ENCODE peak calls at places on chromosomes 1 and 21, in eight cellular contexts. C is tibial nerve, Z is upper lobe of right lung, L is esophagus squamous epithelium, X is kidney, T is tibial artery, W is HFF-Myc, P is cardiac fibroblast. R is an unnamed sample.

GRCh38 chr1:237124856-237125462 is 83.0 kb downstream of the RYR2 start:
- DNase-seq in C (no peak), Z (no peak), L (no peak), X (no peak), T (no peak), W (no peak), P (peak), R (no peak)

GRCh38 chr1:9263984-9264929 is 28.4 kb upstream of the SPSB1 start:
- DNase-seq in C (no peak), Z (no peak), L (no peak), X (peak), T (peak), W (no peak), P (no peak), R (no peak)

GRCh38 chr1:224082146-224082545 is 31.8 kb upstream of the FBXO28 start:
- DNase-seq in C (no peak), Z (no peak), L (no peak), X (no peak), T (no peak), W (no peak), P (peak), R (no peak)

GRCh38 chr21:39483917-39484316 is 32.1 kb downstream of the SH3BGR start:
- DNase-seq in C (no peak), Z (no peak), L (no peak), X (no peak), T (no peak), W (no peak), P (peak), R (no peak)

GRCh38 chr1:174700775-174701174 is 253.0 kb downstream of the GPR52 start:
- DNase-seq in C (no peak), Z (no peak), L (no peak), X (no peak), T (no peak), W (peak), P (no peak), R (no peak)

GRCh38 chr1:23577056-23577985 is 18.0 kb upstream of the ID3 start:
- DNase-seq in C (no peak), Z (no peak), L (no peak), X (no peak), T (peak), W (no peak), P (peak), R (no peak)

GRCh38 chr1:34696230-34696629 is 58.6 kb upstream of the GJB5 start:
- DNase-seq in C (no peak), Z (no peak), L (no peak), X (no peak), T (no peak), W (peak), P (peak), R (no peak)

GRCh38 chr21:31011412-31011811 is 26.9 kb downstream of the KRTAP19-8 start:
- DNase-seq in C (no peak), Z (no peak), L (no peak), X (no peak), T (no peak), W (no peak), P (no peak), R (no peak)

GRCh38 chr1:162204129-162204882 is 134.8 kb downstream of the NOS1AP start:
- DNase-seq in C (no peak), Z (no peak), L (no peak), X (no peak), T (no peak), W (no peak), P (no peak), R (no peak)

GRCh38 chr1:202892501-202892900 is 3.6 kb upstream of the RABIF start:
- DNase-seq in C (no peak), Z (no peak), L (no peak), X (no peak), T (no peak), W (no peak), P (no peak), R (no peak)

GRCh38 chr1:44029911-44030605 is 1.2 kb downstream of the SLC6A9 start:
- DNase-seq in C (peak), Z (peak), L (peak), X (peak), T (peak), W (no peak), P (peak), R (no peak)

GRCh38 chr1:36134805-36135339 is 9.8 kb upstream of the COL8A2 start:
- DNase-seq in C (peak), Z (no peak), L (no peak), X (no peak), T (peak), W (no peak), P (peak), R (no peak)

GRCh38 chr1:181513786-181514297 is 30.5 kb downstream of the CACNA1E start:
- DNase-seq in C (no peak), Z (no peak), L (no peak), X (no peak), T (no peak), W (no peak), P (no peak), R (no peak)

GRCh38 chr1:31930827-31931226 is 7.3 kb downstream of the PTP4A2 start:
- DNase-seq in C (no peak), Z (no peak), L (no peak), X (no peak), T (no peak), W (no peak), P (no peak), R (no peak)

GRCh38 chr1:6052543-6053205 is 7.0 kb downstream of the KCNAB2 start:
- DNase-seq in C (peak), Z (no peak), L (no peak), X (no peak), T (no peak), W (peak), P (peak), R (peak)

GRCh38 chr1:8871965-8872399 is 6.5 kb downstream of the ENO1 start:
- DNase-seq in C (no peak), Z (no peak), L (no peak), X (no peak), T (no peak), W (no peak), P (no peak), R (no peak)

GRCh38 chr1:46639547-46639946 is 22.9 kb upstream of the MOB3C start:
- DNase-seq in C (no peak), Z (no peak), L (no peak), X (no peak), T (no peak), W (no peak), P (no peak), R (no peak)

GRCh38 chr1:213977486-213977842 is 10.3 kb upstream of the PROX1 start:
- DNase-seq in C (no peak), Z (no peak), L (no peak), X (no peak), T (no peak), W (no peak), P (no peak), R (no peak)

GRCh38 chr1:186188004-186188539 is 187.0 kb downstream of the TPR start:
- DNase-seq in C (no peak), Z (no peak), L (no peak), X (no peak), T (no peak), W (peak), P (peak), R (peak)

GRCh38 chr1:115679141-115679611 is 37.4 kb downstream of the VANGL1 start:
- DNase-seq in C (peak), Z (no peak), L (no peak), X (no peak), T (peak), W (peak), P (peak), R (no peak)

GRCh38 chr21:40120944-40121575 is 253.8 kb downstream of the PCP4 start:
- DNase-seq in C (no peak), Z (no peak), L (no peak), X (no peak), T (no peak), W (no peak), P (peak), R (no peak)

GRCh38 chr21:37164742-37165141 is 91.7 kb downstream of the TTC3 start:
- DNase-seq in C (no peak), Z (no peak), L (no peak), X (no peak), T (no peak), W (no peak), P (no peak), R (no peak)

GRCh38 chr1:53957231-53957818 is 11.2 kb downstream of the LRRC42 start:
- DNase-seq in C (no peak), Z (no peak), L (no peak), X (no peak), T (no peak), W (no peak), P (peak), R (no peak)

GRCh38 chr1:36322786-36323635 is 434 bp downstream of the EVA1B start:
- DNase-seq in C (no peak), Z (no peak), L (no peak), X (peak), T (peak), W (no peak), P (peak), R (no peak)

GRCh38 chr21:44364151-44365053 is 11.0 kb downstream of the TRPM2 start:
- DNase-seq in C (no peak), Z (peak), L (no peak), X (peak), T (no peak), W (no peak), P (no peak), R (no peak)
- TF ChIP-seq CTCF in C (no peak), Z (no peak), L (no peak), X (no peak), T (no peak), W (no peak), P (no peak), R (no peak)

GRCh38 chr1:207985190-207985589 is 74.3 kb upstream of the CD34 start:
- DNase-seq in C (no peak), Z (no peak), L (no peak), X (no peak), T (no peak), W (no peak), P (no peak), R (no peak)

GRCh38 chr1:207978441-207978840 is 67.5 kb upstream of the CD34 start:
- DNase-seq in C (no peak), Z (no peak), L (no peak), X (no peak), T (no peak), W (no peak), P (no peak), R (no peak)

GRCh38 chr1:207985996-207986395 is 75.1 kb upstream of the CD34 start:
- DNase-seq in C (no peak), Z (no peak), L (no peak), X (no peak), T (no peak), W (no peak), P (no peak), R (no peak)

GRCh38 chr1:207983044-207983443 is 72.1 kb upstream of the CD34 start:
- DNase-seq in C (no peak), Z (no peak), L (no peak), X (no peak), T (no peak), W (no peak), P (no peak), R (no peak)

GRCh38 chr1:207981976-207982375 is 71.1 kb upstream of the CD34 start:
- DNase-seq in C (no peak), Z (no peak), L (no peak), X (no peak), T (no peak), W (no peak), P (no peak), R (no peak)
- TF ChIP-seq CTCF in C (no peak), Z (peak), L (no peak), X (no peak), T (no peak), W (peak), P (peak), R (peak)

DNA sequence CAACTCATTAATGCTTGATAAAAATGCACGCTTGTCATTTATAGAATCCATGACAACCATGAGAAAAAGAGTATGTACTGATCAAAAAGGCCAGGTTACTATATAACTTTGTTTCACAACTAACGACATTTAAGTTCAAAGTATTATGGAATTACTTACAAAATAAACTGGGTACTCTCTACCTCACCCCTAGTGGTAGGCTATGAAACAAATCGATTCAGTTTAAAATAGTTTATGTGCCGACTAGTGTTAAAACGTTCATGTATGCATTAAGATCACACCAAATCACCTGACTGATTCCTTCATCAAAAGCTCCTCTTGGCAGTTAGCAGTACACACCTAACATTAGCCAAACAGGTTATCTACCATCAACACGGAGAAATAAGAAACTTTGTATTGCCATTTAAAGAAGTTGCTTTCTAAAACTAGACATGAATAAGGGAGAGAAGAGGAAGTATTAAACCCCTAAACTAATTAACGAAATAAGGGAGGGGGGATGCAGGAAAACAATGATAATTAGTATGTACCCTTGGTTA is 137.1 kb downstream of the AKT3 start:
- DNase-seq in C (no peak), Z (no peak), L (no peak), X (no peak), T (no peak), W (no peak), P (peak), R (no peak)
- TF ChIP-seq CTCF in C (no peak), Z (peak), L (no peak), X (no peak), T (no peak), W (peak), P (peak), R (peak)

GRCh38 chr1:66143661-66144060 is 351.0 kb downstream of the PDE4B start:
- DNase-seq in C (no peak), Z (no peak), L (no peak), X (no peak), T (no peak), W (no peak), P (no peak), R (no peak)
- TF ChIP-seq CTCF in C (no peak), Z (no peak), L (no peak), X (no peak), T (no peak), W (no peak), P (no peak), R (no peak)

DNA sequence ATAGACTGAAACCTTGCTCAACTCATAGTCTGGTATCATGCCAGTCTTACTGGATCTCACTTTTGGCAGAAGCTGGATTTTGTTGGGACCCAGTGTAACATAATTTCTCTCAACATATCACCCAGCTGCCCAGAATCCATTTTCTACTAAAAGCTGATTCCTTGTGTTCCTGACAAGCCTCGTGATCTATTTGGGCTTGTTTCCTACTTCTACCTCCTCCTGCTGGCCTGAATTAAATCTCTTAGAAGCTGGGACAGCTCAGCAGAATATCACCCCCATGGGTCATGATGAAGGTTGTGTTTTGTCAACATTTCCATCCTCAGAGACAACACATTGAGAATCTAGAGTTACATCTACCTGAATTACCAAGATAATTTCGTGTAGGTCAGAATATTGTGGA is 7.7 kb downstream of the GOLT1A start:
- DNase-seq in C (no peak), Z (no peak), L (no peak), X (no peak), T (no peak), W (no peak), P (peak), R (no peak)
- TF ChIP-seq CTCF in C (no peak), Z (no peak), L (no peak), X (no peak), T (no peak), W (no peak), P (peak), R (no peak)

GRCh38 chr1:2414297-2414958 is 2.1 kb upstream of the PEX10 start:
- DNase-seq in C (peak), Z (peak), L (no peak), X (peak), T (peak), W (no peak), P (peak), R (peak)

GRCh38 chr1:2413495-2414296 is 1.3 kb upstream of the PEX10 start:
- DNase-seq in C (no peak), Z (no peak), L (no peak), X (no peak), T (no peak), W (no peak), P (no peak), R (no peak)

GRCh38 chr1:2411801-2412394 is 466 bp downstream of the PEX10 start:
- DNase-seq in C (no peak), Z (no peak), L (no peak), X (no peak), T (no peak), W (no peak), P (no peak), R (no peak)

GRCh38 chr1:2412395-2412772 is at the start of gene PEX10:
- DNase-seq in C (peak), Z (peak), L (peak), X (peak), T (peak), W (peak), P (peak), R (peak)

DNA sequence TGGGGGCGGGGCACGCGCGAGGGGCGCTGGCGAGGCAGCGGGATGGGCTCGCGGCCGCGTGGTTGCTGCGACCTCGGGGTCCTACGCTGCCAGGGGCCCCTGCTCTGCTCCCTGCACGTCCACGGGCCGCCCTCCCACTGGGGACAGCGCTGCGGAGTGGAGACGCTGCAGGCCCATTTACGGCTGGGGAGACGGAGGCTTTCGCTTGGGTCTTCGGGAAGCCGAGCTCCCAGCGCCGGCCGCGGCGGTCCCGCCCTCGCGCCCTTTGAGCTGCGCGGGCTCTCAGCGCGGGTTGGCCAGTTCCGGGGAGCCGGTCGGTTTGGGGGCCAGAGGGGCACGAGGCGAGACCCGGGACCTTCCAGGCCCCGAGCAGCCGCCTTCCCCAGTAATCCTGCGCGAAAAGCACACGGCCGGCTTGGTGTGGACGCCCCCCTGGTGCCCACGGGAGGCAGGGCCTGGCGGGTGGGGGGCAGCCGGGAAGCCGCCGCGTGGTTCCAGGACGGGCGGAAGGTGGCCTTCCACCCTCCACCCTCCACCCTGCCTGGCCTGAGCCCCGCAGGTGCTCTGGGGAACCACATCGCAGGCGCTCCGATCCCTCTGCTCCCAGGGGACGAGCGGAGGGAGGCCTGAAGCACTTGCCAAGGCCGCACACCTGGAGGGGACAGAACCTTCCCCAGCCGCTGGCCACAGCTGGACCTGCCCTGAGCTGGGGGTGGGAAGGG is 570 bp upstream of the PEX10 start:
- DNase-seq in C (no peak), Z (no peak), L (no peak), X (no peak), T (no peak), W (no peak), P (no peak), R (no peak)
- TF ChIP-seq CTCF in C (no peak), Z (no peak), L (peak), X (no peak), T (peak), W (no peak), P (no peak), R (no peak)

GRCh38 chr1:7561331-7561921 is 209.7 kb upstream of the VAMP3 start:
- DNase-seq in C (no peak), Z (peak), L (no peak), X (peak), T (no peak), W (no peak), P (no peak), R (no peak)
- TF ChIP-seq CTCF in C (no peak), Z (peak), L (no peak), X (no peak), T (no peak), W (peak), P (no peak), R (no peak)

GRCh38 chr1:165306543-165307434 is 49.7 kb downstream of the LMX1A start:
- DNase-seq in C (no peak), Z (no peak), L (no peak), X (peak), T (no peak), W (no peak), P (no peak), R (no peak)
- TF ChIP-seq CTCF in C (no peak), Z (no peak), L (no peak), X (no peak), T (no peak), W (no peak), P (no peak), R (no peak)